ENCODE peak calls at places on chromosomes 11 and 22, in nine cellular contexts. D is IMR-90, A is ovary, H is H1, Q is esophagus squamous epithelium, G is prostate gland, K is transverse colon, I is uterus, F is HCT116. S is an unnamed sample. For H3K27me3, the result is how much of the 10 kb centered on the place peaks cover.

GRCh38 chr22:37032535-37033460 is 13.3 kb downstream of the MPST start:
- DNase-seq in D (peak), A (peak), H (peak), Q (no peak), G (peak), K (peak), I (peak), F (no peak), S (peak)

GRCh38 chr11:15258433-15259350 is 144.0 kb downstream of the INSC start:
- DNase-seq in D (peak), A (no peak), H (no peak), Q (no peak), G (no peak), K (no peak), I (no peak), F (peak), S (peak)

GRCh38 chr11:120147094-120147949 is 9.4 kb upstream of the TRIM29 start:
- DNase-seq in D (no peak), A (no peak), H (peak), Q (no peak), G (peak), K (no peak), I (no peak), F (no peak), S (no peak)

GRCh38 chr22:27292542-27293298 is 508.8 kb downstream of the MN1 start:
- DNase-seq in D (no peak), A (no peak), H (no peak), Q (no peak), G (no peak), K (no peak), I (no peak), F (no peak), S (no peak)

GRCh38 chr11:118636569-118637290 is 29.3 kb downstream of the PHLDB1 start:
- DNase-seq in D (no peak), A (no peak), H (no peak), Q (no peak), G (no peak), K (no peak), I (no peak), F (no peak), S (no peak)

GRCh38 chr22:29674121-29674520 is 45.7 kb upstream of the CABP7 start:
- DNase-seq in D (no peak), A (no peak), H (no peak), Q (no peak), G (no peak), K (no peak), I (no peak), F (no peak), S (no peak)

GRCh38 chr11:9691865-9692264 is 28.0 kb downstream of the SWAP70 start:
- DNase-seq in D (peak), A (no peak), H (no peak), Q (no peak), G (no peak), K (no peak), I (no peak), F (peak), S (no peak)

GRCh38 chr11:72598901-72599300 is 75.3 kb downstream of the PDE2A start:
- DNase-seq in D (peak), A (peak), H (peak), Q (no peak), G (peak), K (peak), I (peak), F (no peak), S (peak)

GRCh38 chr11:119935341-119935925 is 202.5 kb downstream of the TRIM29 start:
- DNase-seq in D (no peak), A (no peak), H (no peak), Q (no peak), G (no peak), K (no peak), I (no peak), F (no peak), S (no peak)

GRCh38 chr22:39967103-39967829 is 7.1 kb downstream of the TMA7B start:
- DNase-seq in D (peak), A (no peak), H (no peak), Q (no peak), G (peak), K (peak), I (no peak), F (no peak), S (no peak)

GRCh38 chr11:65301491-65302329 is 13.0 kb upstream of the CDC42EP2 start:
- DNase-seq in D (peak), A (peak), H (peak), Q (no peak), G (no peak), K (peak), I (peak), F (no peak), S (no peak)

GRCh38 chr11:76588455-76589325 is 81.9 kb downstream of the LRRC32 start:
- DNase-seq in D (peak), A (no peak), H (no peak), Q (no peak), G (no peak), K (peak), I (no peak), F (no peak), S (peak)

GRCh38 chr11:133833101-133833898 is 12.0 kb downstream of the SPATA19 start:
- DNase-seq in D (no peak), A (no peak), H (peak), Q (no peak), G (no peak), K (no peak), I (no peak), F (no peak), S (no peak)

GRCh38 chr11:133829566-133829965 is 15.7 kb downstream of the SPATA19 start:
- DNase-seq in D (no peak), A (no peak), H (peak), Q (no peak), G (no peak), K (no peak), I (no peak), F (no peak), S (no peak)

GRCh38 chr11:133832096-133833081 is 12.9 kb downstream of the SPATA19 start:
- DNase-seq in D (no peak), A (no peak), H (peak), Q (no peak), G (no peak), K (no peak), I (no peak), F (no peak), S (no peak)

GRCh38 chr11:133828861-133829260 is 16.5 kb downstream of the SPATA19 start:
- DNase-seq in D (no peak), A (no peak), H (peak), Q (no peak), G (no peak), K (no peak), I (no peak), F (no peak), S (no peak)

GRCh38 chr11:133830931-133831907 is 14.1 kb downstream of the SPATA19 start:
- DNase-seq in D (no peak), A (no peak), H (peak), Q (no peak), G (no peak), K (no peak), I (no peak), F (no peak), S (no peak)
- TF ChIP-seq CTCF in D (no peak), A (no peak), H (peak), Q (no peak), G (no peak), K (no peak), I (no peak), F (no peak), S (no peak)

GRCh38 chr22:46036558-46037408 is 59.8 kb upstream of the WNT7B start:
- DNase-seq in D (no peak), A (peak), H (no peak), Q (no peak), G (peak), K (peak), I (peak), F (peak), S (peak)

GRCh38 chr22:46035380-46035741 is 58.4 kb upstream of the WNT7B start:
- DNase-seq in D (no peak), A (no peak), H (no peak), Q (no peak), G (no peak), K (no peak), I (no peak), F (no peak), S (no peak)

GRCh38 chr22:46033256-46034200 is 56.6 kb upstream of the WNT7B start:
- DNase-seq in D (peak), A (peak), H (no peak), Q (no peak), G (no peak), K (no peak), I (peak), F (no peak), S (peak)

GRCh38 chr22:46038174-46038487 is 61.2 kb upstream of the WNT7B start:
- DNase-seq in D (no peak), A (no peak), H (no peak), Q (no peak), G (no peak), K (no peak), I (no peak), F (no peak), S (no peak)

GRCh38 chr22:46035742-46036557 is 59.0 kb upstream of the WNT7B start:
- DNase-seq in D (peak), A (peak), H (peak), Q (peak), G (peak), K (peak), I (peak), F (peak), S (peak)
- TF ChIP-seq POLR2A in D (peak), A (peak), H (no peak), Q (peak), G (peak), K (peak), I (peak), F (peak), S (peak)

GRCh38 chr11:33034983-33035382 is 4.4 kb upstream of the TCP11L1 start:
- DNase-seq in D (no peak), A (no peak), H (no peak), Q (no peak), G (no peak), K (no peak), I (no peak), F (no peak), S (no peak)
- H3K27me3 ChIP-seq in D (under half), A (under half), H (under half), Q (under half), G (under half), K (under half), I (under half), F (under half), S (under half)

GRCh38 chr11:82890941-82891340 is 9.3 kb downstream of the PRCP start:
- DNase-seq in D (no peak), A (no peak), H (no peak), Q (no peak), G (no peak), K (no peak), I (no peak), F (no peak), S (no peak)

GRCh38 chr11:82890002-82890341 is 10.3 kb downstream of the PRCP start:
- DNase-seq in D (no peak), A (no peak), H (no peak), Q (no peak), G (no peak), K (no peak), I (no peak), F (no peak), S (no peak)

GRCh38 chr11:82895437-82896091 is 4.7 kb downstream of the PRCP start:
- DNase-seq in D (no peak), A (no peak), H (no peak), Q (no peak), G (no peak), K (no peak), I (no peak), F (no peak), S (no peak)

GRCh38 chr11:82889133-82890001 is 10.9 kb downstream of the PRCP start:
- DNase-seq in D (peak), A (no peak), H (no peak), Q (no peak), G (no peak), K (no peak), I (no peak), F (no peak), S (no peak)

DNA sequence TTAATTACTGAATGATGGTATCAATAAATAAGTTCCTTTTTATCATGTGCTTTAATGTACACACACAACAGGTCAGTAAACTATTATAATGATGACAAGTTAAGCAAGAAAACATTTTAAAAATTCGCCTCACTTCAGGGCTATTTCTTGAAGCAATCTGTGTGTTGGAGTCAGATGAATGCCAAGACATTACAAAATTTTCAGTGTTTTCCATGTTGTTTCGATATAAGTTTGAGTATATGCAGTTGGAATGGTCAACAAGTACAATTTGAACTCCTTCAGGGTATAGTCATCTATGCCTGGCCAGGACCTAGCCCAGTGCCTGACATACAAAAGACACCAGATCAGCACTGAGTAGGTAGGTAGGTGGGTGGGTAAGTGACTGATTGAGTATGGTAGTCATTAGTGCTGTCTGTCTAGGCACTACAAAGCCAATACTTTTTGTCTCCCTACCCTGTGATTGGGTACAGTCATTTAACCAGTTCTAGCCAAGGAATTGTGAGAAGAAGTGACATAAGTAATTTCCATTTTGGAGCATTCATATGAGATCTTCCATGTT is 7.5 kb downstream of the PRCP start:
- DNase-seq in D (no peak), A (no peak), H (no peak), Q (no peak), G (no peak), K (no peak), I (no peak), F (no peak), S (no peak)
- TF ChIP-seq CTCF in D (no peak), A (no peak), H (no peak), Q (no peak), G (no peak), K (no peak), I (no peak), F (no peak), S (no peak)

DNA sequence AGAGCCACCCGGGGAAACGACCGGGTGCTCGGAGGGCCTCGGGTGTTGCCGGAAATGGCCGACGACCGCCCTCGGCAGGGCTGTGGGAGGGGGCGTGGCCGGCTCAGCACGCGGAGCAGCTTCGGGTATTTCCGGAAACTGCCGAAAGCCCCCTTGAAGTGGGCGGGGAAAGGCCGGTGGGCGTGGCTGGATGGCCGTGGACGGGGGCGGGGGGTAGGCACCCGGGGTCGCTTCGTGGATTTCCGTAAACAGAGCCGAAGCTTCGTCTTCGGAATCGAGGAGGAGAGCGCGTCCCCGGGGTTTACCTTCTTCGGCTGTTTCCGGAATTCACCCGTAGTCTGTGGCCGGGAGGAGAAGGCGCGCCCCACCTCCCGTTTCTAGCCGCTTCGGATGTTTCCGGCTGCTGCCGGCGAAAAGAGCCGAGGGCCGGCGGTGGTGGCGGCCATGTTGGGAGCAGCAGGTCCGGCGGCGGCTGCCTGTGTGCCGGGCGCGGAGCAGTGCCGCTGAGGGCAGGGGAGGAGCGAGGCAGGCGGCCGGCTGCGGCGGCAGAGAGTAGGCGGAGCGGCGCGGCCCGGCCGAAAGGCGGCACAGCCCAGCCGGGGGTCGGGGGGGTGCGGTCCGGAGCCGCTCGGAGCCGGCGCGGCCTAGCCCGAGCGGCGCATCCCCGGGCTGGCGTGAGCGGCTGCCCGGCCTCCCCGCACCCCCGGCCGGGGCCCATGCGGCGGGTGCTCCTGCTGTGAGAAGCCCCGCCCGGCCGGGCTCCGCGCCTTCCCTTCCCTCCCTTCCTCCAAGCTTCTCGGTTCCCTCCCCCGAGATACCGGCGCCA is at the start of gene MARK2:
- DNase-seq in D (peak), A (peak), H (peak), Q (peak), G (peak), K (peak), I (peak), F (peak), S (peak)
- TF ChIP-seq POLR2A in D (peak), A (peak), H (no peak), Q (peak), G (peak), K (no peak), I (peak), F (peak), S (no peak)

GRCh38 chr22:22377335-22377734 is 131.2 kb downstream of the ZNF280B start:
- DNase-seq in D (no peak), A (no peak), H (no peak), Q (no peak), G (no peak), K (no peak), I (no peak), F (no peak), S (no peak)
- H3K27me3 ChIP-seq in D (under half), A (under half), H (half or more), Q (half or more), G (under half), K (under half), I (under half), F (under half), S (under half)

GRCh38 chr11:70483077-70483861 is 84.9 kb downstream of the CTTN start:
- DNase-seq in D (peak), A (no peak), H (no peak), Q (no peak), G (no peak), K (peak), I (no peak), F (peak), S (no peak)
- TF ChIP-seq CTCF in D (peak), A (no peak), H (peak), Q (no peak), G (peak), K (no peak), I (no peak), F (peak), S (no peak)

GRCh38 chr11:62558669-62559068 is 12.1 kb upstream of the AHNAK start:
- DNase-seq in D (no peak), A (peak), H (no peak), Q (no peak), G (no peak), K (no peak), I (no peak), F (no peak), S (no peak)
- TF ChIP-seq POLR2A in D (no peak), A (no peak), H (no peak), Q (no peak), G (no peak), K (no peak), I (no peak), F (no peak), S (no peak)

GRCh38 chr11:129785383-129786111 is 30.1 kb upstream of the TMEM45B start:
- DNase-seq in D (peak), A (no peak), H (no peak), Q (no peak), G (no peak), K (no peak), I (no peak), F (no peak), S (no peak)
- H3K27me3 ChIP-seq in D (under half), A (under half), H (under half), Q (under half), G (under half), K (under half), I (under half), F (under half), S (under half)

GRCh38 chr22:25764270-25765015 is 22.5 kb downstream of the MYO18B start:
- DNase-seq in D (no peak), A (no peak), H (peak), Q (no peak), G (no peak), K (no peak), I (no peak), F (no peak), S (no peak)
- TF ChIP-seq CTCF in D (no peak), A (no peak), H (peak), Q (no peak), G (no peak), K (no peak), I (no peak), F (no peak), S (no peak)